ENCODE peak calls at places on chromosomes 11 and 22, in four cellular contexts. C, Z, Y and E are unnamed samples.
A peak's percentile ranks its signal among the peaks of the same experiment; 100 is the strongest.

GRCh38 chr22:45007946-45008852 is 1.6 kb downstream of the PHF21B start:
- DNase-seq in C (no peak), Z (no peak), Y (peak; percentile 24), E (no peak)

GRCh38 chr22:44172370-44173108 is 8.2 kb upstream of the PARVG start:
- DNase-seq in C (no peak), Z (peak; percentile 97), Y (peak; percentile 11), E (peak; percentile 72)

GRCh38 chr11:34626393-34626792 is 5.5 kb downstream of the EHF start:
- DNase-seq in C (no peak), Z (no peak), Y (no peak), E (no peak)

GRCh38 chr22:33272180-33272579 is 214.0 kb upstream of the SYN3 start:
- DNase-seq in C (no peak), Z (no peak), Y (no peak), E (no peak)

GRCh38 chr22:38243007-38243775 is 29.6 kb downstream of the TMEM184B start:
- DNase-seq in C (no peak), Z (no peak), Y (no peak), E (no peak)

GRCh38 chr11:123478352-123478986 is 48.4 kb downstream of the GRAMD1B start:
- DNase-seq in C (peak; percentile 60), Z (peak; percentile 74), Y (peak; percentile 61), E (no peak)

GRCh38 chr11:88051386-88051785 is 123.9 kb downstream of the RAB38 start:
- DNase-seq in C (no peak), Z (no peak), Y (no peak), E (no peak)

GRCh38 chr11:67651976-67652895 is 1.7 kb upstream of the ACY3 start:
- DNase-seq in C (no peak), Z (no peak), Y (no peak), E (no peak)

GRCh38 chr11:93073026-93073425 is 103.6 kb downstream of the MTNR1B start:
- DNase-seq in C (no peak), Z (no peak), Y (no peak), E (no peak)

GRCh38 chr22:46674367-46674781 is 54.2 kb downstream of the GRAMD4 start:
- DNase-seq in C (no peak), Z (peak; percentile 86), Y (no peak), E (peak; percentile 71)

GRCh38 chr22:31537019-31537535 is 40.7 kb downstream of the SFI1 start:
- DNase-seq in C (peak; percentile 79), Z (no peak), Y (peak; percentile 21), E (no peak)

GRCh38 chr11:58796333-58797049 is 48.0 kb downstream of the GLYATL2 start:
- DNase-seq in C (no peak), Z (no peak), Y (no peak), E (no peak)

GRCh38 chr22:24302591-24302990 is 32.0 kb downstream of the SPECC1L start:
- DNase-seq in C (no peak), Z (no peak), Y (no peak), E (no peak)

DNA sequence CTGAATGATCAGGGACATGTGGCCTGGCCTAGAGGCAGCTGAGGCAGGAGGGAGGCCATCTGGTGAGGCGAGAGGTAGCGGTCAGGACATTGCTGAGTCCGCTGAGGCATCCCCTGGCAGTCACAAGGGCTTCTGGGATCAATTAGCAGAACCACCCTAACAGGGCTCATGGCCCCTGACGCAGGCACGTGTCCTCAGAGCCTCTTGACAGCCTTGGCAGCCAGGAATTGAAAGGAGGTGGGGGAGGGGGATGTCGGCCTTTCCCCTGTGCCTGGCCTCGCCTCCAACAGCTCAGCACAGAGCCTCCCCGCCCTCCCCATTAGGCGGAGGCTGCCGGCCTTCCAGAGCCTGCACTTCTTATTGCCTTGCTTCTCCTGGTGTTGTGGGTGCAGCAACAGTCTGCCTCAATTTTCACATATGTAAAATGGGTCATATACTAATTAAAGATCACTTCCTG is 55.5 kb downstream of the NFAM1 start:
- DNase-seq in C (no peak), Z (no peak), Y (peak; percentile 50), E (no peak)
- TF ChIP-seq POLR2AphosphoS5 in C (no peak), Z (no peak), Y (no peak), E (no peak)

GRCh38 chr11:106329273-106330018 is 252.0 kb downstream of the AASDHPPT start:
- DNase-seq in C (no peak), Z (no peak), Y (no peak), E (no peak)
- TF ChIP-seq SPI1 in C (no peak), Z (no peak), Y (no peak), E (no peak)

DNA sequence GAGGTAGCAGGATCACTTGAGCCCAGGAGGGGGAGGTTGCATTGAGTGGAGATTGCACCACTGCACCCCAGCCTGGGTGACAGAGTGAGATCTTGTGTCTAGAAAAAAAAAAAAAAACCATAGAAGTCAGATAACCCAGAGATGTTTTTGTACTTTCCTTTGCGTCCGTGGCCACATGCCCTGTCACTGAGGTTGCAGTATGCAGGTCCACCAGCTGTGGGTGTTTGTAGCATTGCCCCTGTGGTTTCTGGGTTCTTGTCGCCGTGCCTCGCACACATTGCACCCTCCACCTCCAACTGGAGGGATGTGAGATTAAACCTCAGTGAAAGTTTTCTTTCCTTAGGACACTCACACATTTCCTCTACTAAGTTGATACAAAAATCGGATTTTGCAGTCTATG is 70.3 kb downstream of the TNRC6B start:
- DNase-seq in C (no peak), Z (no peak), Y (no peak), E (no peak)
- TF ChIP-seq POLR2AphosphoS5 in C (no peak), Z (no peak), Y (no peak), E (no peak)

GRCh38 chr11:28269621-28270020 is 161.4 kb downstream of the METTL15 start:
- DNase-seq in C (no peak), Z (no peak), Y (no peak), E (no peak)
- TF ChIP-seq SPI1 in C (no peak), Z (no peak), Y (no peak), E (no peak)

DNA sequence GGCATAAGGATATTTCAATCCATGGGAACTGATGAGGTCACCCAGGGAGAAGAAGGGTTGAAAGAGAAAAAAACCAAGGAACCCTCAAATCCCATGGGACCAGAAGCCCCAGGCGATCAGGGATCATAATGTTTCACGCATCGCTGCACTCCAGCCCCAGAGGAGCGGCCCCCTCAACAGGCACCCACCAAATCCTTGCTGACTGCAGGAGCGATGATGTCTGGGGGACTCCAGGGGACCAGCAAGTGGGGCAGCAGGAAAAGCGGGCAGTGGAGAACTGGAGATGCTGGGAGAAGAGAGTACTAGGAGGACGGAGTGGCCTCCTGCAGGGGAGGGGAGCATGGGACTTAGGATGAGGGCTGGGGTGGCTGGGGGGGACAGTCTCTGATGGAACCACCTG is 47.7 kb upstream of the LINC01488 start:
- DNase-seq in C (no peak), Z (no peak), Y (no peak), E (no peak)
- TF ChIP-seq POLR2AphosphoS5 in C (no peak), Z (no peak), Y (no peak), E (no peak)

GRCh38 chr11:76184551-76184993 is 21.7 kb downstream of the WNT11 start:
- DNase-seq in C (no peak), Z (no peak), Y (peak; percentile 64), E (no peak)

GRCh38 chr11:76188873-76189272 is 17.4 kb downstream of the WNT11 start:
- DNase-seq in C (no peak), Z (no peak), Y (no peak), E (no peak)

GRCh38 chr11:76186776-76187279 is 19.5 kb downstream of the WNT11 start:
- DNase-seq in C (no peak), Z (no peak), Y (no peak), E (no peak)

GRCh38 chr11:76185511-76185910 is 20.8 kb downstream of the WNT11 start:
- DNase-seq in C (no peak), Z (no peak), Y (no peak), E (no peak)

DNA sequence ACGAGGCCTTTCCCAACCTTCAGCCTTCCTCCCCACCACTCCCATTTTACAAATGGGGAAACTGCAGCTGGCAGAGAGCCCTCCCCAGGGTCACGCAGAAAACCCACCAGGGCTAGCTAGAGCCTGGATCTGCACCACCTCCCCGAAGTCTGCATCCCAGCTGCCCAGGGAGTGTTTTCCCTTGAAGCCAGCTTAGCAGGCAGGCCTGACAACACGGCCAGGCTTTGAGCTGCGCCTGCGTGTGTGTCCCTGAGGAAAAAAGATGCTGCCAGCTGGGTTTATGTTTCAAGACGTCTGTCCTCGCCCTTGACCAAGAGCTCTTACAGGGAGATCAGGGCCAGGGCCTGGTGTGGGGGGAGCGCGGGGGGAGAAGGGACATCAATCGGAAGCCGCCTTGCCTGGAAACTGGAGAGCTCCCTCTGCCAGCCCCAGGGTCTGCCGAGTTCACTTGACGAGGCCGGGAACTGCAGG is 20.3 kb downstream of the WNT11 start:
- DNase-seq in C (no peak), Z (no peak), Y (no peak), E (no peak)
- TF ChIP-seq SPI1 in C (no peak), Z (no peak), Y (no peak), E (no peak)

DNA sequence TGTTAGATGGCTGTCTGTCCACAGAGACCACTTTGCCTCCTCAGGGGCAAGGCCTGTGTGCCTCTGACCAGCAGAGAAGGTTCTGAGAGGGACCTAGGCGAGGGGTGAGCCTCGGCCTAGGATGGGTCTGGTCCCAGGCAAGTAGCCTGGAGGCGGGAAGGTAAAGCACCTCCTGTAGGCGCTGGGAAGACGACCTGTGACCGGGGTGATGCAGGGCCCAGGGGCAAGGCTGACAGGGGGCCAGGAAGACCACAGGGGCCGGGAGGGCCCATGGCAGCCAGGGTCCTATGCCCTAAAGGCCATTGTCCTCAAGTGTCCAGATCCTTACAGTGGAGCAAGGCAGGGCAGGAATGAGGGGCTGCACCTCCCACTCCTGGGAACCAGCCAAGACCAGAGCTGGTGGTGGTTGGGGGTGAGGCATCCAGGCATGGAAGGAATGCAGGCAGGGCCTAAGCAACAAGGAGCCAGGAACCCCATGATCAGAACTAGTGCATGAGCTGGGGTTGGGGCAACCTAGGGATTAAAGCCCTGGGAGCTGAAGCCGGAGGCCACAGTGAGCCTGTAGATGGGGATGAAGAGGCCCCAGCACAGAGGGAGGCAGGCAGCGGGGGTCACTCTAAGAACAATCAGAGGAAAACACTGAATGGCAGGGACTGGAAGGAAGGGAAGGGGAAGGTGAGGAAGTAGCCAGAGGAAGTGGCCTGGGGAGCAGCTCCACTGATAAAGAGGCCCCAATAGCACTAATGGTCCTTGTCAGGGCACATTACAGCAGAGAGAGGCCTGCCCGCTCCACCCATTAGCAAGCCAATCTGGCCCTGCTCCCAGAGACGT is 32.9 kb upstream of the KLHL35 start:
- DNase-seq in C (no peak), Z (no peak), Y (no peak), E (no peak)
- TF ChIP-seq POLR2AphosphoS5 in C (no peak), Z (no peak), Y (no peak), E (no peak)

GRCh38 chr11:70760416-70761020 is 362.2 kb downstream of the CTTN start:
- DNase-seq in C (no peak), Z (no peak), Y (no peak), E (no peak)

GRCh38 chr11:70758206-70758605 is 359.9 kb downstream of the CTTN start:
- DNase-seq in C (no peak), Z (no peak), Y (no peak), E (no peak)

GRCh38 chr11:70761094-70761905 is 363.0 kb downstream of the CTTN start:
- DNase-seq in C (no peak), Z (no peak), Y (peak; percentile 29), E (no peak)

GRCh38 chr11:70761906-70762196 is 363.5 kb downstream of the CTTN start:
- DNase-seq in C (no peak), Z (no peak), Y (no peak), E (no peak)

DNA sequence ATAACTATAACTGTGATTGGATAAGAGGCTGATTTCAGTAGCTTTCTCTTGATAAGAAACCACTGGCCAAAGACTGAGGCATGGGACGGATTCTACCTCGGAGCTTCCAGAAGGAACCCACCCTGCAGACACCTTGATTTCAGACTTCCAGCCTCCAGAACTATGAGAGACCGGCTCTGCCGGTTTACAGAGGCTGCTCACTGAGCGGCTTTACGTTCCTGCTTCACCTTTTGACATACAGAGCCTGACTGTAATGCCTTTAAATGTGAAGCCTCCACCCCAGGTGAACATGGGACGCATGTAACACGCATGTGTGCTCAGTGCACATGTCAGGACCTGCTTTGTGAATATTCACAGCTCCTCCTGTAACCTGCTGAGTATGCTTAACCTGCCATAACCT is 361.5 kb downstream of the CTTN start:
- DNase-seq in C (no peak), Z (no peak), Y (no peak), E (no peak)
- TF ChIP-seq SPI1 in C (no peak), Z (no peak), Y (no peak), E (no peak)

GRCh38 chr11:61587951-61588695 is 7.2 kb upstream of the SYT7 start:
- DNase-seq in C (no peak), Z (peak; percentile 10), Y (peak; percentile 48), E (peak; percentile 49)
- TF ChIP-seq POLR2AphosphoS5 in C (no peak), Z (no peak), Y (no peak), E (no peak)